ENCODE peak calls at places on chromosome 18, in seven cellular contexts. K, S, J, M, N, F and Y are unnamed samples.

GRCh38 chr18:26710460-26711096 is 154.9 kb downstream of the AQP4 start:
- DNase-seq in K (no peak), S (no peak), J (no peak), M (no peak), N (no peak), F (no peak), Y (no peak)

GRCh38 chr18:55513199-55513598 is 74.8 kb downstream of the TCF4 start:
- DNase-seq in K (no peak), S (no peak), J (no peak), M (no peak), N (no peak), F (no peak), Y (no peak)

GRCh38 chr18:58195278-58195721 is 151.3 kb downstream of the NEDD4L start:
- DNase-seq in K (no peak), S (no peak), J (no peak), M (peak), N (peak), F (peak), Y (peak)

GRCh38 chr18:7177131-7177744 is 53.7 kb upstream of the LRRC30 start:
- DNase-seq in K (no peak), S (no peak), J (peak), M (peak), N (no peak), F (no peak), Y (peak)

GRCh38 chr18:7084080-7084765 is 33.4 kb downstream of the LAMA1 start:
- DNase-seq in K (no peak), S (no peak), J (no peak), M (no peak), N (no peak), F (no peak), Y (no peak)

GRCh38 chr18:39620551-39621168 is 2055.1 kb upstream of the CELF4 start:
- DNase-seq in K (no peak), S (no peak), J (no peak), M (no peak), N (no peak), F (no peak), Y (no peak)

GRCh38 chr18:41864216-41864615 is 90.8 kb upstream of the PIK3C3 start:
- DNase-seq in K (no peak), S (no peak), J (no peak), M (no peak), N (no peak), F (no peak), Y (no peak)

GRCh38 chr18:31723998-31724711 is 36.5 kb downstream of the SLC25A52 start:
- DNase-seq in K (no peak), S (peak), J (no peak), M (peak), N (peak), F (peak), Y (peak)

GRCh38 chr18:56910967-56911366 is 235.9 kb upstream of the BOD1L2 start:
- DNase-seq in K (no peak), S (no peak), J (no peak), M (no peak), N (no peak), F (no peak), Y (no peak)

GRCh38 chr18:36284671-36285295 is 12.7 kb upstream of the FHOD3 start:
- DNase-seq in K (no peak), S (no peak), J (peak), M (no peak), N (no peak), F (no peak), Y (peak)

GRCh38 chr18:9123520-9123919 is 13.1 kb upstream of the ANKRD12 start:
- DNase-seq in K (no peak), S (no peak), J (no peak), M (no peak), N (no peak), F (no peak), Y (no peak)

GRCh38 chr18:45517181-45517741 is 98.0 kb upstream of the SLC14A2 start:
- DNase-seq in K (no peak), S (peak), J (no peak), M (peak), N (no peak), F (peak), Y (no peak)

GRCh38 chr18:55534547-55534946 is 53.4 kb downstream of the TCF4 start:
- DNase-seq in K (no peak), S (no peak), J (no peak), M (no peak), N (no peak), F (no peak), Y (no peak)

GRCh38 chr18:70165936-70166335 is 39.6 kb downstream of the RTTN start:
- DNase-seq in K (no peak), S (no peak), J (no peak), M (no peak), N (no peak), F (no peak), Y (no peak)

GRCh38 chr18:44900627-44901026 is 219.9 kb downstream of the SETBP1 start:
- DNase-seq in K (no peak), S (no peak), J (no peak), M (no peak), N (no peak), F (no peak), Y (no peak)

GRCh38 chr18:7926526-7926925 is 359.4 kb downstream of the PTPRM start:
- DNase-seq in K (no peak), S (no peak), J (peak), M (no peak), N (no peak), F (no peak), Y (no peak)

GRCh38 chr18:55539240-55539639 is 48.8 kb downstream of the TCF4 start:
- DNase-seq in K (no peak), S (no peak), J (no peak), M (no peak), N (no peak), F (no peak), Y (no peak)

GRCh38 chr18:56568986-56569385 is 69.4 kb downstream of the TXNL1 start:
- DNase-seq in K (no peak), S (no peak), J (no peak), M (no peak), N (no peak), F (no peak), Y (no peak)

GRCh38 chr18:26480897-26481795 is 67.2 kb downstream of the KCTD1 start:
- DNase-seq in K (no peak), S (no peak), J (no peak), M (no peak), N (no peak), F (no peak), Y (no peak)

GRCh38 chr18:21669736-21670135 is 34.8 kb downstream of the ABHD3 start:
- DNase-seq in K (no peak), S (no peak), J (no peak), M (no peak), N (no peak), F (no peak), Y (no peak)

GRCh38 chr18:8627107-8627472 is 17.9 kb downstream of the RAB12 start:
- DNase-seq in K (no peak), S (no peak), J (no peak), M (no peak), N (no peak), F (no peak), Y (no peak)

GRCh38 chr18:33184918-33185317 is 255.6 kb downstream of the CCDC178 start:
- DNase-seq in K (no peak), S (no peak), J (no peak), M (no peak), N (no peak), F (no peak), Y (no peak)

GRCh38 chr18:8121942-8122480 is 487.2 kb upstream of the RAB12 start:
- DNase-seq in K (no peak), S (no peak), J (peak), M (no peak), N (no peak), F (no peak), Y (no peak)

GRCh38 chr18:40380657-40381441 is 1574.2 kb upstream of the PIK3C3 start:
- DNase-seq in K (no peak), S (no peak), J (no peak), M (no peak), N (no peak), F (no peak), Y (no peak)

GRCh38 chr18:51514128-51514527 is 316.6 kb upstream of the MEX3C start:
- DNase-seq in K (no peak), S (no peak), J (no peak), M (no peak), N (no peak), F (no peak), Y (no peak)

GRCh38 chr18:70659026-70659726 is 370.3 kb downstream of the SOCS6 start:
- DNase-seq in K (no peak), S (no peak), J (no peak), M (no peak), N (no peak), F (no peak), Y (no peak)

GRCh38 chr18:31592520-31593157 is 962 bp downstream of the TTR start:
- DNase-seq in K (no peak), S (no peak), J (no peak), M (no peak), N (no peak), F (no peak), Y (no peak)

GRCh38 chr18:45981852-45982251 is 14.7 kb upstream of the EPG5 start:
- DNase-seq in K (no peak), S (no peak), J (no peak), M (no peak), N (no peak), F (no peak), Y (no peak)

GRCh38 chr18:28357785-28358401 is 181.0 kb upstream of the CDH2 start:
- DNase-seq in K (no peak), S (no peak), J (no peak), M (no peak), N (no peak), F (no peak), Y (no peak)

GRCh38 chr18:57649536-57650495 is 28.2 kb upstream of the NARS1 start:
- DNase-seq in K (no peak), S (peak), J (no peak), M (no peak), N (no peak), F (no peak), Y (no peak)

GRCh38 chr18:54023471-54023870 is 201.0 kb downstream of the MBD2 start:
- DNase-seq in K (no peak), S (no peak), J (no peak), M (no peak), N (no peak), F (no peak), Y (no peak)

GRCh38 chr18:13272411-13272810 is 53.9 kb downstream of the LDLRAD4 start:
- DNase-seq in K (peak), S (no peak), J (no peak), M (no peak), N (no peak), F (no peak), Y (no peak)

GRCh38 chr18:57497372-57498294 is 62.5 kb downstream of the ONECUT2 start:
- DNase-seq in K (no peak), S (no peak), J (no peak), M (no peak), N (no peak), F (no peak), Y (no peak)

GRCh38 chr18:58338141-58338540 is 290.8 kb downstream of the ALPK2 start:
- DNase-seq in K (no peak), S (no peak), J (no peak), M (no peak), N (no peak), F (no peak), Y (no peak)

GRCh38 chr18:34002130-34002529 is 222.6 kb downstream of the NOL4 start:
- DNase-seq in K (no peak), S (no peak), J (no peak), M (no peak), N (no peak), F (no peak), Y (no peak)

GRCh38 chr18:74266161-74266560 is 25.6 kb downstream of the CYB5A start:
- DNase-seq in K (no peak), S (no peak), J (no peak), M (no peak), N (no peak), F (no peak), Y (no peak)

GRCh38 chr18:5900249-5900648 is 4.9 kb upstream of the TMEM200C start:
- DNase-seq in K (no peak), S (no peak), J (no peak), M (no peak), N (no peak), F (no peak), Y (no peak)

GRCh38 chr18:3454365-3455089 is 4.6 kb downstream of the TGIF1 start:
- DNase-seq in K (no peak), S (no peak), J (peak), M (no peak), N (no peak), F (no peak), Y (peak)
- TF ChIP-seq POLR2A in K (no peak), S (no peak), J (no peak), M (no peak), N (no peak), F (no peak), Y (no peak)

DNA sequence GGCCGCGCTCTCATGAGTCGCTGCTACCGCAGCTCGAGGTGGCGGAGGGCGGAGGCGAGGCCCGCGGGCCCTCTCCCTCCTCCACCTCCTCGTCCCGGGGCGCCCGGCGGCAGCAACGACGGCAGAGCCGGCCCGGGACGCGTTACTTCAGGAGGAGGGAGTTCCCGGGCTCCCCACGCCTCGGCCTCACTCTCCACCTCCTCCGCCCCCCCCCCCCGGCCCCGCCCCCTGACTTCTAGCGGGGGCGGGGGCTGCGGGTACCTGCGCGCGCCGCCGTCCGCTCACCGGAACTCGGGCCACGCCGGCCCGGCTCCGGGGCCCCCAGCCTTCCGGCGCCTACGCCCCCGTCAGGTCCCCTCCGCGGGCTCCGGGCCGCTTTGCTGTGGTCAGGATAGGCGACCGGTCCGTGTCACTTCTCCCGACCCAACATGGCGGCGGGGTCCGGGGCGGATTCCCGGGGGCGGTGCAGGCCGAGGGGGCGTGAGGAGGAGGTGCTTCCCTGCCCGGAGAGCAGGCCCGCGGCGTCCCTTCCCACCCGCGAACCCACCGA is at the start of gene YES1:
- DNase-seq in K (no peak), S (no peak), J (peak), M (peak), N (peak), F (peak), Y (peak)
- TF ChIP-seq POLR2AphosphoS5 in K (peak), S (no peak), J (no peak), M (peak), N (peak), F (peak), Y (peak)

GRCh38 chr18:49183921-49184320 is 233.2 kb upstream of the SMAD7 start:
- DNase-seq in K (no peak), S (no peak), J (no peak), M (no peak), N (no peak), F (no peak), Y (no peak)
- TF ChIP-seq POLR2A in K (no peak), S (no peak), J (no peak), M (no peak), N (no peak), F (no peak), Y (no peak)

GRCh38 chr18:79195716-79196683 is 126.8 kb downstream of the ATP9B start:
- DNase-seq in K (no peak), S (no peak), J (no peak), M (no peak), N (no peak), F (no peak), Y (no peak)
- TF ChIP-seq POLR2AphosphoS5 in K (no peak), S (no peak), J (no peak), M (no peak), N (no peak), F (no peak), Y (no peak)

GRCh38 chr18:63309422-63309821 is 10.1 kb downstream of the BCL2 start:
- DNase-seq in K (no peak), S (no peak), J (no peak), M (no peak), N (no peak), F (no peak), Y (no peak)
- TF ChIP-seq POLR2A in K (no peak), S (no peak), J (no peak), M (no peak), N (no peak), F (no peak), Y (no peak)

DNA sequence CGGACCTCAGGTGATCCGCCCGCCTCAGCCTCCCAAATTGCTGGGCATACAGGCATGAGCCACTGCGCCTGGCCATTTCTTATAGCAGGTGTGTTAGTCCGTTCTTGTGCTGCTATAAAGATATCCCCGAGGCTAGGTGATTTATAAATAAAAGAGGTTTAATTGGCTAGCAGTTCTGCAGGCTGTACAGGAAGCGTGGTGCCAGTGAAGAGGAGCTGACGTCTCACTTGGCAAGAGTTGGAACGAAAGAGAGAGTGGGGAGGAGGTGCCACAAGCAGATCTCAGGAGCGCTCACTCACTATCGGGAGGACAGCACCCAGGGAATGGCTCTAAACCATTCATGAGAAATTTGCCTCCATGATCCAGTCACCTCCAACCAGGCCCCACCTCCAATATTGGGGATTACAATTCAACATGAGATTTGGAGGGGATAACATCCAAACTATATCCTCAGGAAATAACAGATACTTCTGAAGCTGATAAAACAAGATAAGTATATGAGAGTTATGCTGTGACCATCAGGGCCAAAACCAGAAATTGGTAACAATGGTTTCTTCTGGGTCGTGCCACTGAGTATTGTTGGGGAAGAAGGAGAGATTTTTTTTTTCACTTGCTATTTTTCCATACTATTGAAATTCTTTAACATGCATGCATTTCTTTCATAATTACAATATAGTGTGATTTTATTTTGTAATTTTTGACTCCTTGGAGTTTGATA is 7.4 kb upstream of the RMC1 start:
- DNase-seq in K (no peak), S (no peak), J (no peak), M (no peak), N (peak), F (no peak), Y (peak)
- TF ChIP-seq POLR2AphosphoS5 in K (no peak), S (no peak), J (no peak), M (no peak), N (no peak), F (no peak), Y (peak)

GRCh38 chr18:59354731-59355130 is 4.3 kb downstream of the LMAN1 start:
- DNase-seq in K (no peak), S (no peak), J (no peak), M (no peak), N (no peak), F (no peak), Y (no peak)

GRCh38 chr18:59353079-59353680 is 5.9 kb downstream of the LMAN1 start:
- DNase-seq in K (no peak), S (no peak), J (no peak), M (no peak), N (no peak), F (no peak), Y (no peak)

GRCh38 chr18:59357928-59358327 is 1.1 kb downstream of the LMAN1 start:
- DNase-seq in K (no peak), S (no peak), J (peak), M (no peak), N (no peak), F (no peak), Y (peak)

GRCh38 chr18:59359576-59359952 is 499 bp upstream of the LMAN1 start:
- DNase-seq in K (no peak), S (no peak), J (no peak), M (no peak), N (no peak), F (no peak), Y (no peak)

GRCh38 chr18:59358611-59359575 is at the start of gene LMAN1:
- DNase-seq in K (no peak), S (peak), J (peak), M (peak), N (peak), F (peak), Y (peak)
- TF ChIP-seq POLR2A in K (no peak), S (no peak), J (peak), M (no peak), N (no peak), F (no peak), Y (peak)

GRCh38 chr18:35277633-35278032 is 12.4 kb downstream of the ZSCAN30 start:
- DNase-seq in K (no peak), S (no peak), J (no peak), M (no peak), N (no peak), F (no peak), Y (no peak)
- TF ChIP-seq POLR2AphosphoS5 in K (no peak), S (no peak), J (no peak), M (no peak), N (no peak), F (no peak), Y (no peak)

GRCh38 chr18:10895976-10896375 is 253.4 kb downstream of the PIEZO2 start:
- DNase-seq in K (no peak), S (no peak), J (no peak), M (no peak), N (no peak), F (no peak), Y (no peak)

GRCh38 chr18:10898417-10898974 is 250.9 kb downstream of the PIEZO2 start:
- DNase-seq in K (no peak), S (no peak), J (no peak), M (no peak), N (no peak), F (no peak), Y (no peak)

GRCh38 chr18:10900435-10900834 is 248.9 kb downstream of the PIEZO2 start:
- DNase-seq in K (no peak), S (no peak), J (no peak), M (no peak), N (no peak), F (no peak), Y (no peak)

DNA sequence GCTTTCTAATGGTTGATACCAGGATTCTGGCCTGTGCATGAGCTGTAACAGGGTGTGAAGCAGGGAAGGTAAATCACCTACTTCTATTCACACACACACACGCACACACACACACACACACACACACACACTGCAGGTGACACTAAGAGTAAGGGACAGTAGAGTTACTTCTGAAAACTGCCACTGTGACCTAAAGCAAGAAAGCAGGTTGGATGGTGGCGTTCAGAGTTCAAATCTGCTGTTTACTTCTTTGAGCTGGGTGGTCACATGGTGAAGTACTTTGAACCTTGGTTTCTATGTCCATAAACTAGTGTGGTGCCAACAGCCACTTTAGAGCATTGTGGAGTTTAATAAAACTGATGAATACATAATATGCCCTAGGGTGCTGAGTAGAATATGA is 248.0 kb downstream of the PIEZO2 start:
- DNase-seq in K (no peak), S (no peak), J (no peak), M (no peak), N (no peak), F (no peak), Y (no peak)
- TF ChIP-seq POLR2A in K (no peak), S (no peak), J (no peak), M (no peak), N (no peak), F (no peak), Y (no peak)